ENCODE peak calls at places on chromosomes 4 and X, in seven cellular contexts. D, B, I, V, G, S and R are unnamed samples.

GRCh38 chrX:26411045-26411444 is 195.1 kb downstream of the MAGEB5 start:
- DNase-seq in D (no peak), B (no peak), I (no peak), V (no peak), G (no peak), S (no peak), R (no peak)

GRCh38 chrX:68841251-68842049 is 12.6 kb downstream of the EFNB1 start:
- DNase-seq in D (no peak), B (no peak), I (no peak), V (no peak), G (no peak), S (no peak), R (no peak)

GRCh38 chr4:1945492-1945891 is 63.3 kb downstream of the NELFA start:
- DNase-seq in D (no peak), B (no peak), I (no peak), V (no peak), G (no peak), S (no peak), R (no peak)

GRCh38 chr4:38860788-38861424 is 4.3 kb upstream of the TLR6 start:
- DNase-seq in D (peak), B (peak), I (peak), V (peak), G (peak), S (peak), R (no peak)

GRCh38 chr4:38424171-38424871 is 239.7 kb upstream of the KLF3 start:
- DNase-seq in D (peak), B (no peak), I (peak), V (no peak), G (no peak), S (peak), R (no peak)

GRCh38 chrX:44489515-44489914 is 53.1 kb downstream of the FUNDC1 start:
- DNase-seq in D (no peak), B (no peak), I (no peak), V (no peak), G (no peak), S (no peak), R (no peak)

GRCh38 chr4:108043536-108043935 is 53.8 kb downstream of the HADH start:
- DNase-seq in D (peak), B (no peak), I (no peak), V (no peak), G (no peak), S (no peak), R (no peak)

GRCh38 chrX:153582896-153583295 is 16.0 kb downstream of the CCNQ start:
- DNase-seq in D (peak), B (no peak), I (no peak), V (peak), G (peak), S (peak), R (no peak)

GRCh38 chr4:1050486-1051213 is 39.2 kb downstream of the FGFRL1 start:
- DNase-seq in D (peak), B (no peak), I (peak), V (no peak), G (no peak), S (no peak), R (no peak)

GRCh38 chr4:87382116-87382515 is 8.9 kb downstream of the HSD17B11 start:
- DNase-seq in D (no peak), B (no peak), I (no peak), V (no peak), G (no peak), S (no peak), R (no peak)

GRCh38 chrX:149286940-149287349 is 218.2 kb downstream of the IDS start:
- DNase-seq in D (peak), B (peak), I (peak), V (peak), G (peak), S (peak), R (peak)

GRCh38 chr4:89277412-89277811 is 30.2 kb downstream of the GPRIN3 start:
- DNase-seq in D (no peak), B (no peak), I (no peak), V (no peak), G (no peak), S (no peak), R (no peak)

GRCh38 chrX:123648028-123648810 is 84.6 kb downstream of the THOC2 start:
- DNase-seq in D (no peak), B (no peak), I (peak), V (no peak), G (no peak), S (peak), R (no peak)
- TF ChIP-seq JUND in D (no peak), B (no peak), I (no peak), V (no peak), G (no peak), S (no peak), R (no peak)

GRCh38 chrX:9597361-9598035 is 132.6 kb downstream of the TBL1X start:
- DNase-seq in D (no peak), B (no peak), I (no peak), V (no peak), G (no peak), S (no peak), R (no peak)
- TF ChIP-seq JUND in D (no peak), B (no peak), I (no peak), V (no peak), G (no peak), S (no peak), R (no peak)

GRCh38 chr4:98473046-98473445 is 185.4 kb downstream of the TSPAN5 start:
- DNase-seq in D (no peak), B (no peak), I (no peak), V (no peak), G (no peak), S (no peak), R (no peak)
- TF ChIP-seq JUND in D (no peak), B (no peak), I (no peak), V (no peak), G (no peak), S (no peak), R (no peak)

GRCh38 chr4:55358668-55359067 is 12.6 kb downstream of the SRD5A3 start:
- DNase-seq in D (no peak), B (peak), I (no peak), V (peak), G (no peak), S (no peak), R (no peak)
- TF ChIP-seq JUND in D (peak), B (peak), I (no peak), V (no peak), G (peak), S (no peak), R (no peak)